ENCODE peak calls at places on chromosomes 3 and 15, in six cellular contexts. E is posterior cingulate gyrus; H is NCI-H2171; A is activated CD4-positive, alpha-beta T cell treated with anti-CD3 and anti-CD28 coated beads for 24 hours; N is CD8-positive, alpha-beta T cell; C is progenitor cell of endocrine pancreas. D is an unnamed sample.

GRCh38 chr3:26920579-26920978 is 298.0 kb downstream of the LRRC3B start:
- DNase-seq in E (no peak), H (no peak), A (no peak), N (no peak), C (no peak), D (no peak)

GRCh38 chr15:70795311-70795665 is 31.9 kb upstream of the UACA start:
- DNase-seq in E (no peak), H (no peak), A (no peak), N (no peak), C (no peak), D (peak)

GRCh38 chr15:85625856-85626255 is 168.9 kb downstream of the KLHL25 start:
- DNase-seq in E (no peak), H (no peak), A (no peak), N (no peak), C (no peak), D (peak)

GRCh38 chr3:32147935-32148334 is 41.5 kb downstream of the GPD1L start:
- DNase-seq in E (no peak), H (no peak), A (no peak), N (no peak), C (no peak), D (no peak)

GRCh38 chr15:29612096-29612495 is 210.2 kb downstream of the TJP1 start:
- DNase-seq in E (no peak), H (no peak), A (no peak), N (no peak), C (no peak), D (peak)

GRCh38 chr3:167406876-167407492 is 26.9 kb upstream of the ZBBX start:
- DNase-seq in E (peak), H (no peak), A (no peak), N (no peak), C (peak), D (peak)

GRCh38 chr15:38671675-38672141 is 107.1 kb upstream of the RASGRP1 start:
- DNase-seq in E (no peak), H (no peak), A (no peak), N (no peak), C (no peak), D (peak)

GRCh38 chr3:100776736-100777135 is 67.4 kb downstream of the TFG start:
- DNase-seq in E (no peak), H (no peak), A (no peak), N (no peak), C (no peak), D (peak)

GRCh38 chr3:30097022-30097650 is 509.3 kb upstream of the TGFBR2 start:
- DNase-seq in E (no peak), H (no peak), A (no peak), N (no peak), C (no peak), D (no peak)

GRCh38 chr3:134034005-134034785 is 4.5 kb upstream of the SLCO2A1 start:
- DNase-seq in E (no peak), H (no peak), A (no peak), N (no peak), C (no peak), D (no peak)

GRCh38 chr3:149382091-149382467 is 4.6 kb upstream of the TM4SF1 start:
- DNase-seq in E (no peak), H (no peak), A (no peak), N (no peak), C (no peak), D (peak)

GRCh38 chr3:171001957-171002694 is 24.4 kb downstream of the SLC2A2 start:
- DNase-seq in E (no peak), H (no peak), A (no peak), N (no peak), C (no peak), D (peak)

GRCh38 chr3:57622362-57622761 is 25.2 kb upstream of the ARF4 start:
- DNase-seq in E (no peak), H (no peak), A (no peak), N (no peak), C (no peak), D (no peak)

GRCh38 chr3:151384741-151385174 is at the start of gene P2RY12:
- DNase-seq in E (no peak), H (no peak), A (no peak), N (no peak), C (no peak), D (no peak)

GRCh38 chr3:120561251-120562045 is 34.7 kb upstream of the NDUFB4 start:
- DNase-seq in E (peak), H (peak), A (peak), N (peak), C (peak), D (peak)

GRCh38 chr3:69867941-69868505 is 128.8 kb downstream of the MITF start:
- DNase-seq in E (no peak), H (no peak), A (no peak), N (no peak), C (no peak), D (peak)

GRCh38 chr3:9884555-9885165 is 4.6 kb upstream of the CIDEC start:
- DNase-seq in E (no peak), H (no peak), A (no peak), N (no peak), C (no peak), D (peak)

GRCh38 chr3:119291062-119291700 is 3.0 kb upstream of the ARHGAP31 start:
- DNase-seq in E (no peak), H (no peak), A (no peak), N (no peak), C (no peak), D (no peak)

GRCh38 chr3:141012571-141012970 is 38.6 kb upstream of the SPSB4 start:
- DNase-seq in E (no peak), H (no peak), A (no peak), N (no peak), C (no peak), D (no peak)